ENCODE peak calls at places on chromosomes 4 and X, in seven cellular contexts. V is ascending aorta; E is CD8-positive, alpha-beta T cell; B is body of pancreas; N is lung; Z is right lobe of liver; X is psoas muscle. I is an unnamed sample.

GRCh38 chr4:181796502-181796901 is 446.7 kb upstream of the TENM3 start:
- DNase-seq in B (no peak), V (no peak), N (no peak), Z (no peak), X (no peak), E (no peak), I (no peak)

GRCh38 chrX:20267924-20268701 is 1.4 kb upstream of the RPS6KA3 start:
- DNase-seq in V (no peak), E (peak; percentile 54), X (peak; percentile 74), N (peak; percentile 49), Z (peak; percentile 61), B (peak; percentile 70), I (peak; percentile 86)

GRCh38 chrX:102833136-102833535 is 103.9 kb upstream of the RAB40AL start:
- DNase-seq in B (no peak), N (no peak), X (no peak), E (no peak), V (no peak), Z (no peak), I (no peak)

GRCh38 chr4:52846502-52846901 is 15.6 kb upstream of the RASL11B start:
- DNase-seq in E (no peak), B (no peak), Z (no peak), N (no peak), X (no peak), V (no peak), I (no peak)

GRCh38 chrX:72110051-72110926 is 21.4 kb downstream of the RTL5 start:
- DNase-seq in E (peak; percentile 32), X (no peak), B (no peak), Z (no peak), V (no peak), N (no peak), I (no peak)

GRCh38 chrX:131270085-131270484 is 19.0 kb downstream of the IGSF1 start:
- DNase-seq in Z (no peak), X (no peak), V (no peak), B (no peak), N (no peak), E (no peak), I (no peak)

GRCh38 chrX:12352922-12353321 is 214.6 kb downstream of the FRMPD4 start:
- DNase-seq in Z (no peak), V (no peak), N (no peak), E (no peak), B (no peak), X (no peak), I (no peak)

GRCh38 chr4:140069068-140069467 is 84.9 kb downstream of the MAML3 start:
- DNase-seq in Z (no peak), X (no peak), V (no peak), E (no peak), N (peak; percentile 46), B (no peak), I (no peak)

GRCh38 chr4:75698162-75698962 is 25.2 kb upstream of the G3BP2 start:
- DNase-seq in X (no peak), Z (no peak), V (no peak), E (no peak), B (no peak), N (no peak), I (no peak)

GRCh38 chr4:48222491-48222890 is 47.1 kb downstream of the TEC start:
- DNase-seq in Z (no peak), E (no peak), N (no peak), X (no peak), B (no peak), V (no peak), I (no peak)

GRCh38 chrX:150899191-150899757 is 806 bp upstream of the CD99L2 start:
- DNase-seq in E (peak; percentile 63), Z (peak; percentile 70), B (peak; percentile 28), X (peak; percentile 57), N (peak; percentile 35), V (no peak), I (peak; percentile 68)

GRCh38 chrX:47316276-47317025 is 53.9 kb upstream of the ZNF157 start:
- DNase-seq in Z (no peak), N (no peak), X (no peak), B (peak; percentile 18), V (no peak), E (no peak), I (no peak)

GRCh38 chr4:8391972-8392371 is 48.6 kb downstream of the ACOX3 start:
- DNase-seq in B (peak; percentile 24), X (peak; percentile 83), E (no peak), V (no peak), N (peak; percentile 52), Z (no peak), I (peak; percentile 91)

GRCh38 chr4:183469327-183469726 is 24.9 kb downstream of the CDKN2AIP start:
- DNase-seq in N (no peak), V (no peak), B (no peak), Z (no peak), E (no peak), X (no peak), I (no peak)

GRCh38 chr4:43843501-43843900 is 605.1 kb downstream of the KCTD8 start:
- DNase-seq in Z (no peak), N (no peak), B (no peak), X (no peak), V (no peak), E (no peak), I (no peak)

GRCh38 chr4:8512510-8512909 is 67.7 kb upstream of the GPR78 start:
- DNase-seq in X (no peak), B (no peak), E (no peak), Z (no peak), V (no peak), N (no peak), I (no peak)

GRCh38 chr4:25632135-25632534 is 23.5 kb upstream of the SLC34A2 start:
- DNase-seq in V (no peak), E (no peak), B (no peak), X (no peak), Z (no peak), N (no peak), I (peak; percentile 2)
- TF ChIP-seq CTCF in V (no peak), E (no peak), B (no peak), X (no peak), Z (no peak), N (no peak), I (no peak)

GRCh38 chrX:136198010-136198409 is 50.7 kb downstream of the FHL1 start:
- DNase-seq in E (no peak), Z (no peak), B (no peak), N (no peak), V (no peak), X (no peak), I (no peak)
- H3K9me3 ChIP-seq in E (no peaks in the 10 kb centered on the region), Z (no peaks in the 10 kb centered on the region), B (no peaks in the 10 kb centered on the region), N (no peaks in the 10 kb centered on the region), V (no peaks in the 10 kb centered on the region), X (no peaks in the 10 kb centered on the region), I (no peaks in the 10 kb centered on the region)

GRCh38 chr4:156158747-156159146 is 205.1 kb upstream of the CTSO start:
- DNase-seq in N (no peak), B (no peak), Z (no peak), V (no peak), X (no peak), E (no peak), I (no peak)

GRCh38 chr4:156154978-156155377 is 201.3 kb upstream of the CTSO start:
- DNase-seq in B (no peak), N (no peak), Z (no peak), X (no peak), V (no peak), E (no peak), I (no peak)
- TF ChIP-seq CTCF in B (no peak), N (no peak), Z (no peak), X (no peak), V (no peak), E (no peak), I (no peak)

GRCh38 chr4:145488310-145488709 is 6.7 kb downstream of the SMAD1 start:
- DNase-seq in Z (no peak), N (no peak), E (no peak), X (no peak), V (no peak), B (no peak), I (no peak)
- H3K9me3 ChIP-seq in Z (no peaks in the 10 kb centered on the region), N (no peaks in the 10 kb centered on the region), E (no peaks in the 10 kb centered on the region), X (no peaks in the 10 kb centered on the region), V (no peaks in the 10 kb centered on the region), B (no peaks in the 10 kb centered on the region), I (no peaks in the 10 kb centered on the region)

DNA sequence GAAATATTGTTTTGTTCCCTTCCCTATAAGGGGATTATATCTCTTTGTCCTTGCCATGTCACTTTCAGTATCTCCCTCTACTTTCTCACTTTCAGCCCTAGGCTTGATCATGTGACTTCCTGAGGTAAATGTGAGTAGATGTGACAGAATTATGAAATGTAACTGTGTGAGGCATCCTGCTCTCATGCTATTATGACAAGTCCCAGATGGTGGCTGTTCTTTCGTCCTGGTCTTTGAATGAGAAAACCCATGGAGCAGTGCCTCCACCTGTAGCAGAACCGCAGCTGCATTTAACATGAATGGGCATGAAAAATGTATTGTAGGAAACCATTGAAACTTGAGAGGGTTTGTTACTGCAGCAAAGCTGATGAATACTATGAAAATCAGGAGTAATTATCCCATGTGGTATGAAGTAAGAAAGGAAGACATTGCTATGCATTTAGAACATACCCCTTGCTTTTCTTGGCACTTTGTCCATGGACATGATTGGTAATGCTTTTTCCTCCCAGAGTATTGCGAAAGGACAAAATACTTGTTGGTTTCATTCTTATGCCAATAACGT is 202.2 kb upstream of the GPRIN3 start:
- DNase-seq in Z (no peak), B (no peak), N (no peak), V (no peak), X (no peak), E (no peak), I (no peak)
- TF ChIP-seq CTCF in Z (no peak), B (no peak), N (no peak), V (no peak), X (no peak), E (no peak), I (no peak)

GRCh38 chr4:340011-340410 is 2.4 kb downstream of the ZNF141 start:
- DNase-seq in B (no peak), V (no peak), E (no peak), Z (no peak), X (no peak), N (no peak), I (no peak)
- H3K9me3 ChIP-seq in B (no peaks in the 10 kb centered on the region), V (peaks cover 37% of the 10 kb centered on the region), E (peaks cover 29% of the 10 kb centered on the region), Z (peaks cover 3% of the 10 kb centered on the region), X (peaks cover 7% of the 10 kb centered on the region), N (peaks cover 4% of the 10 kb centered on the region), I (no peaks in the 10 kb centered on the region)

DNA sequence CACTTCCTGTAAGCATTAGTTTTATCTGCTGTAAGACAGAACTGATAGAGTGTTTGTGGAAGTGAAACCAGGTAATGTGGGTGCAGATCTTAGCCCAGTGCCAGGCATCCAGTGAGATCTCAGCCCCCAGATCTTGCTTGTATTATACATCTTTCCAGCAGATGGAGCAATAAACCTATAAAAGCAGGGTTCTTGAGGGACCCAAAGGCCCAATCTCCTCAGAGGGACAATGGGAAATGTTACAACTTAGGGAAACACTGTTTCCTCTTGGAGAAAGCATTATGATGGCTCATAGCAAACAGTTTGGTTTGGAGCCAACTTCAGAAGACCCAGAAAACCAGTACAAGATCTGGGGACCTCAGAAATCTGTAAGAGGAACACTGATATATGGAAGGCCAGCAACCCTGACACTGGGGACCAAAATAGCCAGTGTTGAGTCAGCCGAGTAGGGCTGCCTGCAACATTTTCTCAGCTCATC is 206.3 kb downstream of the SLC7A11 start:
- DNase-seq in V (no peak), X (no peak), Z (no peak), E (no peak), B (peak; percentile 14), N (no peak), I (no peak)
- TF ChIP-seq CTCF in V (peak; percentile 70), X (peak; percentile 55), Z (peak; percentile 57), E (no peak), B (peak; percentile 59), N (peak; percentile 14), I (peak; percentile 57)